ENCODE peak calls at places on chromosomes 4 and X, in four cellular contexts. V is H9, Q is endodermal cell, P is tibial nerve. U is an unnamed sample.

GRCh38 chr4:153488719-153489384 is 22.7 kb downstream of the TMEM131L start:
- DNase-seq in Q (peak; percentile 75), V (peak; percentile 54), P (no peak), U (peak; percentile 25)

GRCh38 chr4:509374-509676 is 10.3 kb downstream of the PIGG start:
- DNase-seq in Q (no peak), V (no peak), P (no peak), U (no peak)

GRCh38 chr4:80138556-80139538 is 58.5 kb upstream of the PRDM8 start:
- DNase-seq in V (no peak), P (no peak), Q (no peak), U (no peak)

GRCh38 chr4:152399246-152399645 is 136.6 kb downstream of the FBXW7 start:
- DNase-seq in P (no peak), Q (no peak), V (no peak), U (no peak)

GRCh38 chr4:102501176-102501634 is at the start of gene NFKB1:
- DNase-seq in V (peak; percentile 52), Q (no peak), P (peak; percentile 31), U (no peak)

GRCh38 chr4:70734168-70734954 is 12.6 kb downstream of the RUFY3 start:
- DNase-seq in V (no peak), P (no peak), Q (no peak), U (no peak)

GRCh38 chr4:126047114-126047513 is 732.4 kb downstream of the FAT4 start:
- DNase-seq in P (no peak), Q (no peak), V (no peak), U (no peak)

GRCh38 chrX:115630204-115630603 is 69.2 kb downstream of the PLS3 start:
- DNase-seq in Q (no peak), V (no peak), P (no peak), U (no peak)

GRCh38 chr4:10521386-10521785 is 64.2 kb upstream of the ZNF518B start:
- DNase-seq in V (no peak), P (no peak), Q (no peak), U (no peak)

GRCh38 chrX:68921937-68922456 is 93.2 kb downstream of the EFNB1 start:
- DNase-seq in V (no peak), Q (no peak), P (no peak), U (no peak)

GRCh38 chr4:159370316-159370715 is 267.4 kb downstream of the RAPGEF2 start:
- DNase-seq in Q (no peak), V (no peak), P (no peak), U (no peak)

GRCh38 chr4:147094228-147094627 is 148.6 kb upstream of the TTC29 start:
- DNase-seq in P (no peak), Q (peak; percentile 59), V (no peak), U (no peak)
- TF ChIP-seq CTCF in P (no peak), Q (peak; percentile 76), V (peak; percentile 51), U (no peak)

GRCh38 chr4:21514022-21514421 is 434.6 kb downstream of the KCNIP4 start:
- DNase-seq in V (no peak), P (no peak), Q (no peak), U (no peak)

GRCh38 chr4:21517460-21517859 is 431.1 kb downstream of the KCNIP4 start:
- DNase-seq in P (no peak), V (no peak), Q (no peak), U (no peak)

GRCh38 chr4:21507439-21507838 is 441.1 kb downstream of the KCNIP4 start:
- DNase-seq in P (no peak), V (no peak), Q (peak; percentile 46), U (no peak)

DNA sequence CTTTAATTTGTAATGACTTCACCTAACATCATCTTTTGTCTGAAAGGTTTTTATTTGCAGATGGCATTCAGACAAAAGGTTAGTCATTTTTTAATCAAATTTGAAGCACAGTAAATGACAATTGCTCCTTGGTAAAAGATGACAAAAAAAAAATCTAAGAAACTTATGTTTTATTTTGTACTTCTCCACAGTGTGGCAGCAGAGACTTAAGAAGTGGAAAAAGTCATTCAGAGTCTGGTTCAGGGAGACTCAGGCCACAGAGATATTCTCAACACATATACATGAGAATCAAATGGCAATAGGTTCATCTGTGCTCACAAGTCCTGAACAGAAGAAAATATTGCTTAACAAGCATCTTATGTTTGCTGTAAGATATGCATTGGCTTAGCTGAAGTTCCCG is 436.2 kb downstream of the KCNIP4 start:
- DNase-seq in Q (no peak), V (no peak), P (no peak), U (peak; percentile 7)
- TF ChIP-seq CTCF in Q (peak; percentile 81), V (peak; percentile 77), P (peak; percentile 13), U (peak; percentile 61)

DNA sequence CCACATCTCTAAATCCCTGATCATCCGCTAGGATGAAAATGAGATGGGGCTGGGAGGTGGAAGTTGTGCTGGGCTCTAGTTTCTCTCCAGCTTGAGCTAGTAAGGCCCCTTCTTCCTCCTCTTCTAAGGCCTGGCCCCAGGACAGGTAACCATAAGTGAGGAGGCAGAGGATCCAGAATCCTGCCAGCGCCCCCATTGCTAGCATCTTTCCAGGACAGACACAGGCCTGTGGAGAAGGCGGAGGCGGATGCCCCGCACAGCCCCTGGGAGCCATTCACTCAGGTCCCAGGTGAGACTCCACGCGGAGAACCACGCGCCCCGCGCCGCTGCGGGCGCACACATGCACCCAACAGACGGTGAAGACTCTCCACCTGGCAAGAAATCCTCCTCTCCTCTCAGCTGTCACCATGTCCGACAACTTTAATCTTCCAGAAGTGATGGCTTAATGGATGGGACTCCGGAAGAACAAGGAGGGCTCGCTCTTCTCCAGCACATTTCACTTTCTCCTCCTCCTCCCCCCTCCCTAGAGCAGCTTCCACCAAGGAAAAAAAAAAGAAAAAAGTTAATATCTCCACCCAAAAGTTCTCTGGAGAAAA is 788 bp downstream of the ARSJ start:
- DNase-seq in Q (peak; percentile 75), V (peak; percentile 56), P (no peak), U (peak; percentile 20)
- TF ChIP-seq CTCF in Q (no peak), V (no peak), P (no peak), U (no peak)

DNA sequence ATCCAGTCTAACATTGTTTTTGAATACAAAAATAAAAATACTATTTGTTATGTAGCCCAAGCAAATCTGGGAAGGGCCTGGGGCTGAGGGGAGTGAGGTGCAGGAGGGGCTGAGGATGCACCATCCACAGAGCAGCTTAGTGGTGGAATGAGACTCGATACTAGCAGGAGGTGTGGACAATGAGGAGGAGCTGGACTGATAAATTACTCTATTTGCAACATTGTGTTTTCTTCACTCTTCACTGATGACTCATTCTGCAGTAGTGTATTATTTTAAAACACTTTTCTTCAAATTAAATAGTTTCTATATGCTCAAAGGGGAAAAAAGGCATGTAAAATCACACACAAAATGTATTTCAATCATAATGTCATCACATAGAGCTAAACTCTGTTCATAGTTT is 466.9 kb upstream of the CTSO start:
- DNase-seq in P (no peak), V (no peak), Q (no peak), U (no peak)
- TF ChIP-seq CTCF in P (no peak), V (no peak), Q (no peak), U (no peak)

GRCh38 chr4:182074842-182075241 is 168.4 kb upstream of the TENM3 start:
- DNase-seq in V (no peak), Q (no peak), P (no peak), U (no peak)

GRCh38 chr4:182068920-182069319 is 174.3 kb upstream of the TENM3 start:
- DNase-seq in P (no peak), V (no peak), Q (no peak), U (no peak)

GRCh38 chr4:182073278-182073677 is 169.9 kb upstream of the TENM3 start:
- DNase-seq in P (no peak), Q (no peak), V (no peak), U (no peak)

DNA sequence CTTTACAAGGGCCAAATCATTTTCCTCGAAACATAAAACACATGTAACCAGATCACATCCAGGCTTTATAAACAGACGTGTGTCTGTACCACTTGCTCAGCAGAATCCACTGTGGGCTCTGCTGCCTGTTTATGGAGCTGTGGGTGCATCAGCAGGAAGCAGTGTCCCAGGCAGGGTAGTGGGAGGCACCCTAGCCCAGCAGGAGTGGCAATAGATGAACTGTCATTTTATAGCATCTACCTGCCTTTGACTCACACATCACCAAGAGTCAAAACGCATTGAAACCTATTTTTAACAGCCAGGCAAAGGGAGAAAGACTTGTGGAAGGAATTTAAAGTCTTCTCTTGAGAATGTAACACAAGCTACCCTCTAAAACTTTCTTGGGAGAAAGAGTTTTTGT is 169.1 kb upstream of the TENM3 start:
- DNase-seq in V (no peak), P (no peak), Q (no peak), U (no peak)
- TF ChIP-seq CTCF in V (no peak), P (no peak), Q (no peak), U (no peak)

GRCh38 chrX:150544222-150544787 is 24.1 kb upstream of the MTM1 start:
- DNase-seq in Q (peak; percentile 80), P (no peak), V (peak; percentile 70), U (no peak)
- TF ChIP-seq CTCF in Q (peak; percentile 57), P (no peak), V (peak; percentile 48), U (no peak)

DNA sequence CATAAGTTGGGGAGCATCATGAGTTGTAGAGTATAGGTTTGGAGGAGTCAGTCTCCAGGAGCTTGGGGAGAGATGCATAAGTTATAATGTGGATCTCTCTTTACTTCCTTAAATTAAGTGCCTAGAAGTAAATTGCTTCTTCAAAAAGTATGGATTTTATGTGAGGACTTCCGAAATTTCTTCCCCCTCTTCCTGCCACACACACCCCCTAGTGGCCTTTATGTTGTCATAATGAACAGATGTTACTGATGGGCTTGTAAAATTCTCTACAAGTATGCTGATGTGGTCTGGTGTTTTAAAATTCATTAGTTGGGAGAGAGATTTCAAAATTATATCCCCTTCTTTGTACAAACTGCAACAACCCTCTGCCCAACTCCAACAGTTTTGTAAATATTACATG is 2.3 kb upstream of the METTL14 start:
- DNase-seq in V (no peak), P (no peak), Q (peak; percentile 50), U (no peak)
- TF ChIP-seq CTCF in V (peak; percentile 69), P (no peak), Q (peak; percentile 76), U (peak; percentile 21)

DNA sequence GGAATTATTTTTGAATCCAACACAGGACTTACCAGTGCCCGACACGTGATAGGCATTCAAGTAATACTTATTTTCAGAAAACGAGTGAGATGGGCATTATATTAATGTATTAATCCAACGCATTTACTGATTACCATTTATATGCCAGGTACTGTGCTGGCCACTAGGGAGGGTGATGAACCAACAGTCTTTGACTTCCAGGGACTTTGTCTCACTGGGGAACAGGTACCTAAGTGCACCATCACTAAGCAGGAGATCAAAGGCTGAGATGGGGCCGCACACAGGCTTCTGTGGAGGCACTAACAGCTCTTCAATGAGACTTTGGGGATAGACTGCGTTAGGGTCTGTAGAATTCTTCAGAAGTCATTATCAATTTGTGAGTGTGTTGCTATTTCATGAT is 5.7 kb upstream of the TADA2B start:
- DNase-seq in Q (no peak), P (no peak), V (no peak), U (no peak)
- TF ChIP-seq CTCF in Q (peak; percentile 59), P (peak; percentile 3), V (peak; percentile 40), U (no peak)

GRCh38 chrX:138298268-138298667 is 413.2 kb downstream of the FGF13 start:
- DNase-seq in Q (no peak), V (no peak), P (no peak), U (no peak)
- TF ChIP-seq CTCF in Q (peak; percentile 19), V (no peak), P (no peak), U (no peak)

GRCh38 chr4:129218355-129218754 is 122.4 kb downstream of the C4orf33 start:
- DNase-seq in V (no peak), P (no peak), Q (no peak), U (peak; percentile 7)
- TF ChIP-seq CTCF in V (peak; percentile 56), P (peak; percentile 8), Q (peak; percentile 55), U (peak; percentile 38)

U was measured in nephron progenitor cell.